ENCODE peak calls at places on chromosome 5, in seven cellular contexts. D, C, P, R, T, Y and W are unnamed samples.

GRCh38 chr5:102670224-102670836 is 84.8 kb upstream of the PAM start:
- DNase-seq in P (peak), D (no peak), C (no peak), T (no peak), Y (no peak), R (peak), W (peak)

GRCh38 chr5:114324282-114324681 is 37.6 kb upstream of the KCNN2 start:
- DNase-seq in R (no peak), P (no peak), T (no peak), C (no peak), D (no peak), Y (no peak), W (no peak)

GRCh38 chr5:140246378-140247122 is 56.4 kb downstream of the PFDN1 start:
- DNase-seq in R (no peak), D (no peak), Y (no peak), C (no peak), P (no peak), T (no peak), W (no peak)

GRCh38 chr5:3124410-3124809 is 372.9 kb upstream of the IRX2 start:
- DNase-seq in T (no peak), Y (no peak), R (no peak), D (no peak), C (no peak), P (no peak), W (no peak)

GRCh38 chr5:159734366-159734765 is 181.9 kb upstream of the ADRA1B start:
- DNase-seq in D (no peak), T (no peak), P (no peak), R (no peak), Y (no peak), C (no peak), W (no peak)

GRCh38 chr5:15285901-15286583 is 213.9 kb upstream of the FBXL7 start:
- DNase-seq in Y (no peak), P (no peak), D (no peak), C (peak), T (no peak), R (no peak), W (peak)

GRCh38 chr5:160419458-160420330 is 813 bp upstream of the SLU7 start:
- DNase-seq in C (no peak), R (no peak), D (no peak), Y (no peak), P (no peak), T (no peak), W (no peak)

GRCh38 chr5:137300411-137301240 is 198.5 kb downstream of the SPOCK1 start:
- DNase-seq in P (no peak), T (no peak), D (no peak), R (no peak), C (no peak), Y (no peak), W (no peak)

GRCh38 chr5:134133995-134134541 is 19.6 kb downstream of the TCF7 start:
- DNase-seq in C (no peak), T (peak), P (no peak), R (no peak), Y (peak), D (no peak), W (no peak)

GRCh38 chr5:136066705-136067271 is 38.0 kb downstream of the TGFBI start:
- DNase-seq in C (peak), R (no peak), P (no peak), T (no peak), D (no peak), Y (no peak), W (no peak)
- TF ChIP-seq CTCF in C (peak), R (no peak), P (no peak), T (peak), D (no peak), Y (no peak), W (no peak)

GRCh38 chr5:73446631-73447233 is 1.8 kb downstream of the FOXD1 start:
- DNase-seq in C (no peak), D (no peak), Y (no peak), R (no peak), P (no peak), T (no peak), W (no peak)

GRCh38 chr5:73448072-73448432 is 525 bp downstream of the FOXD1 start:
- DNase-seq in D (no peak), Y (no peak), T (no peak), P (no peak), R (no peak), C (no peak), W (no peak)

GRCh38 chr5:73447234-73448071 is 1.1 kb downstream of the FOXD1 start:
- DNase-seq in C (no peak), R (peak), D (peak), T (no peak), Y (no peak), P (peak), W (peak)

GRCh38 chr5:73450041-73450598 is 1.5 kb upstream of the FOXD1 start:
- DNase-seq in Y (no peak), T (no peak), C (no peak), P (no peak), D (no peak), R (no peak), W (no peak)

DNA sequence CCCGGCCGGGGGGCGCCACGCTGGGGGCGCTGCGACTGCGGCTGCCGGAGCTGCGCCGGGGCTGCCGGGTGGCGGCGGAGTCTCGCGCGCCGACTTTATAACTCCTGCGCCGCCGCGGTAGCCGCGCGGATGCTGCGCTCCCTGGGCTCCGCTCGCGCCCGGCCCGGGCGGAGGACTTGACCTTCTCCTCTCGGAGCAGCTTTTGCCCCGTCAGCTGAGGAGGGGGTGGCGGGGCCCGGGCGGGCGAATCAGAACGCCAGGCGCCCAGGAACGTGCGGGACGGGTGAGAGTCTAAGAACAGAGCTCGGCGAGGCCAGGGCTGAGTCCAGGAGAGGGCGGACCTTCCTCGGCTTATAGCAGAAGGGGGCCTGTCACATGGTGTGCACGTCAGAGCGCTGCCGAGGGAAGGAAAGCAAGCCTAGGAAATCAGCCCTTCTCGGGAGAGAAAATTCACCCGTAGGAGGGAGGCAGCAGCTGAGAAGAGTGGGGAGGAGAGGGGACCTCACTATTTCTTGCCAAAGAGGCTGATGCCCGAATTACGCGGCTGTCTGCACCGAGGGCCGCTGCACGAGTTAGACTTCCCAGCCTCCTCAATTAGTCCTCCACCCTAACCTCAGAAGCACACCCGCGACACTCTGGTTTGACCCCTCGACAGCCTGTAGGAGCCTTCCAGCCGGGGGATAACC is at the start of gene FOXD1:
- DNase-seq in P (peak), Y (peak), D (peak), R (peak), C (peak), T (peak), W (peak)
- TF ChIP-seq CTCF in P (no peak), Y (no peak), D (no peak), R (no peak), C (peak), T (no peak), W (no peak)

DNA sequence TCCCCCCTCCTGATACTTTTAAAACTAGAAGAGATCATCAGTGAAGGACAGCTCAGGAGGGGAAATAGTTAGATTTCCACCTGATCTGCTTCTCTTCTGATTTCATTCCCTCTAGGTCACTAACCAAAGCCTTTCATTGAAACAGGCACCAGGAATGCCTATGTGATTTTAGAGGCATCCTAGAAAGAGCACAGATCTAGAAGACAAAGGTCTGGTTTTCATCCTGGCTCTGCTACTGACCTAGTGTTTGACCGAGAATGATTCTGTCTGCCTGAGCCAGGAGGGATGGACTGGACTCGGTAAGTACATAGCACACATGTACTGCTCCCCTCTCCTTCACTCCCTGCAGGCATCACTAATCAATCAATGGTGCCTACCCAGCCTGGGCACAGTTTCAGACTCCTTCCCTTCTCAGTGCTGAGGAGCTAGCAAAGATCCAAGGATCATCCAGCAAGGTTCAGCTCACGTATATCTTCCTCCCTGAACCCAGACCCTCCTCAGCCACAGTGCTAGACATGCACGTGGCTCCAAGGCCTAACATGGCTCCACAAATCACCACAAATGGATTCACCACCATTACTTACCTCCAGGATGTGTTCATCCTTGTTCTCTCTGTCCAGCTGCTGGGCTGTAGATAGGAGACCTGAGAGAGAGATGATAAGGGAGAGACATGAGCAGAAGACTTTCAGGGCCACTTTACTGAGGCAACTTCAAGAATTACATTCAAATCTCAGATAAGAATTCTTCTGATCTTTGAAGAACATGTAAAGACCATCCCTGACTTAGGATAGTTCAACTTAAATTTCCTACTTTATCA is 35.2 kb downstream of the FAT2 start:
- DNase-seq in C (no peak), P (no peak), T (no peak), D (no peak), R (no peak), Y (no peak), W (no peak)
- TF ChIP-seq CTCF in C (no peak), P (no peak), T (no peak), D (no peak), R (no peak), Y (no peak), W (no peak)

GRCh38 chr5:126777257-126777973 is 479 bp downstream of the LMNB1 start:
- DNase-seq in P (no peak), C (peak), Y (peak), T (no peak), D (peak), R (peak), W (peak)
- TF ChIP-seq CTCF in P (peak), C (no peak), Y (no peak), T (peak), D (peak), R (no peak), W (no peak)

GRCh38 chr5:58185397-58186195 is 274.3 kb downstream of the PLK2 start:
- DNase-seq in D (no peak), T (no peak), C (no peak), R (no peak), P (no peak), Y (no peak), W (no peak)

GRCh38 chr5:58184910-58185309 is 275.0 kb downstream of the PLK2 start:
- DNase-seq in T (no peak), P (no peak), Y (no peak), R (no peak), C (no peak), D (no peak), W (no peak)

GRCh38 chr5:58191451-58191850 is 268.4 kb downstream of the PLK2 start:
- DNase-seq in R (no peak), P (no peak), D (no peak), T (no peak), Y (no peak), C (no peak), W (no peak)

GRCh38 chr5:58187473-58188286 is 272.2 kb downstream of the PLK2 start:
- DNase-seq in C (no peak), Y (no peak), D (no peak), P (no peak), R (no peak), T (no peak), W (no peak)

GRCh38 chr5:58188287-58188651 is 271.6 kb downstream of the PLK2 start:
- DNase-seq in P (no peak), R (no peak), C (peak), Y (no peak), D (no peak), T (no peak), W (no peak)
- TF ChIP-seq CTCF in P (no peak), R (no peak), C (peak), Y (no peak), D (no peak), T (no peak), W (no peak)

DNA sequence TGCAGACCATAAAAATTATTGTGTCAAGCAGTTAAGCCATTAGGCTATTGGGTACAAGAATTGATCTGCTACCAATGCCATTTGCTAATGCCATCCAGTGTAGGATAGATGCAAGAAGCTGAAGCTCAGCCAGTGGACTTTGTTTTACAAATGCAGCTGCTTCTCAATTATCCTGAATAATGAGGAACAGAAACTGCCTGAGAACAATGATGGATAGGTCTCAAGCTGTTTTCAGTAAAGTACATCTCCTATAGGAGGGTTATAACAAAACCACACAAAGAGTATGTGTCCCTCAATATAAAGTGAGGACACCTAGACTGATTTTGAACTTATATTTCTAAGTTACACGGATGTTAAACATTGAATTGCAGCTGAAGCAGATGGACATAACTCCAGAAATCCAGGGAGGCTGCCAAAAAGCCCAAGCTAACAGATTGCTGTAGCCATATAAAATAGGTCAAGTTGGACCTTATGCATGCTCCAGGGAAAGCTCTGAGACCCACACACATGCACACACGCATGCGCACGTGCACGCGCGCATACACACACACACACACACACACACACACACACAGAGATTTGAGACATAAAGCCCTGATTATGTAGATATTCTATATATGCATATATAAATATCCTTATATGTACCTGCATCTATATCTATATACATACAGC is 482.7 kb upstream of the CD180 start:
- DNase-seq in P (no peak), Y (no peak), C (no peak), R (no peak), T (no peak), D (no peak), W (no peak)
- TF ChIP-seq CTCF in P (no peak), Y (no peak), C (no peak), R (no peak), T (no peak), D (no peak), W (no peak)

GRCh38 chr5:42799241-42799608 is 12.5 kb downstream of the SELENOP start:
- DNase-seq in Y (no peak), T (no peak), R (no peak), C (no peak), P (no peak), D (no peak), W (no peak)
- TF ChIP-seq CTCF in Y (no peak), T (no peak), R (no peak), C (no peak), P (no peak), D (no peak), W (no peak)

DNA sequence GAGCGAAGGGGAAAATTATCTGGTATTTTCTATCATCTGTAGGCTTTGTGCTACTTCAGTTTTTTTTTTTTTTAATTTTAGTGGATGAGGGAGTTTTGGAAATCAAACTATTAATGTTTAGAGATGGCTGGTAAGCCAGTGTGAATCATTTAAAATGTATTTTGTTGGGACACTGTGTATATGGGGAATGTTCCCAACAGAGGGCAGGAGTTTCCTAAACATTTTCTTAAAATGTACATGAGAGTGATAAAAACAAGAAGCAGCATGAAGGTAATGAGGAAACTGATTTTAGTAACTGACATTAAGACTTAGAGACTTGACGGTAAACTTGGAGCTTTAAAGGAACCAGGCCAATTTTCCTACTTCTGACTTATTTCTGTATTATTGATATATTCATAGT is 68.2 kb upstream of the ITGA2 start:
- DNase-seq in C (no peak), Y (no peak), D (no peak), R (no peak), T (no peak), P (no peak), W (no peak)
- TF ChIP-seq CTCF in C (peak), Y (no peak), D (no peak), R (no peak), T (no peak), P (no peak), W (no peak)

DNA sequence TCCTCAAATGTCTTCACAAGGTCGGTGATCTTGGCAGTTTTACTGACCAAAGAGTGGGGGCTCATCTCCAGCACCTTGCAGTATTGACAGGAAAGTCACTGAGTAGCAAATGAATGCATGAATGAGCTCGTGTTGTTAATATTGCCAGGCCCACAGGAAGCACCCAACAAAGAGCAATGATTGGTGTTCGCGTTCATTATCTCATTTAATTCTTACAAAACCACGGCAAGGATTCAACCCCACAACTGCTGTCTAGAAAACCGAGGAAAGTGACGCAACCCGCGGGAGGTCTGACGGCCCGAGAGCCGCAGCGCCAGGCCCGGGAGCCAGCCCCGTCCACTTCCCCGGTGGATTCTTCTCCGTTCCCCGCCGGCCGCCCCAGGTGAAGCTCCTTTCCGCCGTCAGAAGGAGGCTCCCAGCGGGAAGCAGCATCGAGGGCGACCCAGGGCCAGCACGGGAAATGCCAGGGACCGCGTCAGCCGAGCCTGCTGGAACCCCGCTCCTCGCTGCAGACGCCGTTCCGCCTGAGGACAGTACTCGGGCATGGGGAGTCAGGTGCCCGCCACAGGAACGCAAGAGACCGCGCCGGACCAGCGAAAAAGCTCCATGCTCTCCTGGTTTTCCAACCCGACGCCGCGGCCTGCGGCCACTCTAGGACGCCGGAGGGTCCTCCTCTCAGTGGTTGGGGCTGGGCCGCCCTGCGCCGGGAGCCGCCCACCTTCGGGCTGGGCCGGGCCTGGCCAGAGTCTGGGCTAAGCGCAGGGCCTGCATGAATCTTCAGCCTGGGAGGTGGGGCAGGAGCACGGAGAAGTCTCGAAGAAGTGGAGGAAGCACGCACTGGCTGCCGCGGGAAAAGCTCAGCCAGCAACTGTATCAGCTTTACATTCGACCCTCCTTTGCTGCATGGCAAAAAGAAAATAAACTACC is 19.8 kb upstream of the FER start:
- DNase-seq in R (peak), P (peak), Y (peak), C (peak), D (peak), T (peak), W (peak)
- TF ChIP-seq CTCF in R (no peak), P (no peak), Y (no peak), C (no peak), D (no peak), T (peak), W (no peak)